ENCODE peak calls at places on chromosomes 13 and 19, in seven cellular contexts. N is endodermal cell, C is heart right ventricle, I is SJSA1, D is left ventricle myocardium inferior, M is EH, Y is KBM-7. H is an unnamed sample.

GRCh38 chr19:55642153-55643002 is 1.1 kb upstream of the ZNF581 start:
- DNase-seq in N (peak), C (peak), I (no peak), D (no peak), M (peak), Y (no peak), H (no peak)

GRCh38 chr19:43532571-43532961 is 422 bp upstream of the ZNF575 start:
- DNase-seq in N (no peak), C (no peak), I (peak), D (no peak), M (no peak), Y (no peak), H (peak)

GRCh38 chr19:48445256-48445605 is 552 bp upstream of the GRWD1 start:
- DNase-seq in N (peak), C (peak), I (peak), D (no peak), M (peak), Y (no peak), H (no peak)

GRCh38 chr19:49786432-49786831 is 19.6 kb downstream of the AP2A1 start:
- DNase-seq in N (no peak), C (no peak), I (no peak), D (no peak), M (peak), Y (no peak), H (no peak)

GRCh38 chr13:29594310-29594709 is 1.2 kb downstream of the SLC7A1 start:
- DNase-seq in N (peak), C (no peak), I (peak), D (no peak), M (peak), Y (peak), H (no peak)

GRCh38 chr13:71015021-71015420 is 852.0 kb downstream of the DACH1 start:
- DNase-seq in N (no peak), C (no peak), I (no peak), D (no peak), M (no peak), Y (no peak), H (no peak)

GRCh38 chr19:42286349-42287016 is 15.4 kb upstream of the PRR19 start:
- DNase-seq in N (peak), C (peak), I (no peak), D (peak), M (peak), Y (peak), H (no peak)

GRCh38 chr19:47369923-47370625 is 21.0 kb downstream of the DHX34 start:
- DNase-seq in N (no peak), C (no peak), I (peak), D (no peak), M (peak), Y (no peak), H (peak)

GRCh38 chr19:48810151-48810550 is 678 bp downstream of the BCAT2 start:
- DNase-seq in N (no peak), C (no peak), I (no peak), D (no peak), M (no peak), Y (no peak), H (no peak)

GRCh38 chr13:103953859-103954258 is 887.6 kb upstream of the SLC10A2 start:
- DNase-seq in N (no peak), C (no peak), I (no peak), D (no peak), M (no peak), Y (no peak), H (no peak)

GRCh38 chr13:98998831-98999634 is 21.2 kb upstream of the DOCK9 start:
- DNase-seq in N (peak), C (no peak), I (peak), D (no peak), M (peak), Y (no peak), H (no peak)

GRCh38 chr19:566403-566802 is 6.0 kb upstream of the BSG start:
- DNase-seq in N (no peak), C (no peak), I (no peak), D (no peak), M (peak), Y (peak), H (no peak)

GRCh38 chr13:96671073-96671472 is 323.2 kb downstream of the OXGR1 start:
- DNase-seq in N (no peak), C (no peak), I (no peak), D (no peak), M (peak), Y (no peak), H (no peak)

GRCh38 chr13:113965968-113966884 is 7.7 kb downstream of the C13orf46 start:
- DNase-seq in N (no peak), C (no peak), I (no peak), D (no peak), M (no peak), Y (no peak), H (no peak)

GRCh38 chr19:28297036-28297435 is 915.9 kb downstream of the UQCRFS1 start:
- DNase-seq in N (no peak), C (no peak), I (no peak), D (no peak), M (no peak), Y (no peak), H (no peak)

GRCh38 chr19:5503598-5503997 is 48.4 kb downstream of the ZNRF4 start:
- DNase-seq in N (peak), C (no peak), I (no peak), D (no peak), M (no peak), Y (peak), H (no peak)

GRCh38 chr19:42273407-42274064 is 4.5 kb downstream of the CIC start:
- DNase-seq in N (no peak), C (no peak), I (peak), D (no peak), M (no peak), Y (no peak), H (no peak)

GRCh38 chr19:49639401-49640112 is 386 bp downstream of the RRAS start:
- DNase-seq in N (peak), C (peak), I (no peak), D (no peak), M (no peak), Y (no peak), H (no peak)

GRCh38 chr13:106089251-106089940 is 446.1 kb downstream of the EFNB2 start:
- DNase-seq in N (no peak), C (no peak), I (no peak), D (no peak), M (no peak), Y (no peak), H (no peak)

GRCh38 chr13:95745752-95746151 is 68.8 kb downstream of the DNAJC3 start:
- DNase-seq in N (no peak), C (no peak), I (no peak), D (no peak), M (no peak), Y (no peak), H (no peak)

GRCh38 chr19:3061214-3062161 is 807 bp downstream of the TLE5 start:
- DNase-seq in N (no peak), C (peak), I (peak), D (peak), M (peak), Y (no peak), H (peak)